ENCODE peak calls at places on chromosomes 2 and 18, in four cellular contexts. R, U, I and Q are unnamed samples.

GRCh38 chr2:231472816-231473215 is 8.5 kb upstream of the NCL start:
- DNase-seq in R (no peak), U (no peak), I (no peak), Q (no peak)

GRCh38 chr2:99680946-99681345 is 191.1 kb upstream of the REV1 start:
- DNase-seq in R (no peak), U (no peak), I (no peak), Q (no peak)

GRCh38 chr2:30422437-30422805 is 24.6 kb upstream of the LCLAT1 start:
- DNase-seq in R (no peak), U (peak), I (peak), Q (no peak)

GRCh38 chr18:8364385-8364784 is 244.9 kb upstream of the RAB12 start:
- DNase-seq in R (no peak), U (no peak), I (no peak), Q (no peak)

GRCh38 chr2:77513191-77513590 is 9.0 kb downstream of the LRRTM4 start:
- DNase-seq in R (no peak), U (no peak), I (no peak), Q (no peak)

GRCh38 chr18:27005589-27005988 is 140.1 kb upstream of the AQP4 start:
- DNase-seq in R (no peak), U (no peak), I (no peak), Q (no peak)

GRCh38 chr2:33406622-33407021 is 69.8 kb upstream of the RASGRP3 start:
- DNase-seq in R (no peak), U (no peak), I (no peak), Q (no peak)

GRCh38 chr2:64685430-64685829 is 31.7 kb upstream of the SERTAD2 start:
- DNase-seq in R (no peak), U (no peak), I (no peak), Q (no peak)

GRCh38 chr2:54665436-54665856 is 58.0 kb upstream of the EML6 start:
- DNase-seq in R (no peak), U (peak), I (no peak), Q (peak)

GRCh38 chr18:33034212-33034611 is 261.4 kb upstream of the KLHL14 start:
- DNase-seq in R (no peak), U (no peak), I (no peak), Q (no peak)

GRCh38 chr2:180657054-180657453 is 323.4 kb upstream of the UBE2E3 start:
- DNase-seq in R (no peak), U (no peak), I (no peak), Q (no peak)

GRCh38 chr18:79580481-79581171 is 99.0 kb upstream of the CTDP1 start:
- DNase-seq in R (no peak), U (no peak), I (no peak), Q (no peak)

GRCh38 chr18:68034293-68034692 is 517.8 kb upstream of the DSEL start:
- DNase-seq in R (no peak), U (no peak), I (no peak), Q (no peak)

GRCh38 chr18:48547456-48548403 is 8.9 kb downstream of the CTIF start:
- DNase-seq in R (peak), U (no peak), I (no peak), Q (no peak)

GRCh38 chr2:204012081-204012653 is 75.6 kb downstream of the ICOS start:
- DNase-seq in R (peak), U (no peak), I (no peak), Q (peak)

GRCh38 chr2:197710424-197711042 is 5.4 kb downstream of the MARS2 start:
- DNase-seq in R (no peak), U (no peak), I (no peak), Q (no peak)

GRCh38 chr2:10524841-10525572 is 76.9 kb upstream of the ODC1 start:
- DNase-seq in R (no peak), U (no peak), I (no peak), Q (no peak)

GRCh38 chr18:35478520-35479435 is 19.0 kb downstream of the INO80C start:
- DNase-seq in R (no peak), U (no peak), I (no peak), Q (peak)

GRCh38 chr2:174794851-174795374 is 30.6 kb upstream of the CHRNA1 start:
- DNase-seq in R (no peak), U (no peak), I (no peak), Q (no peak)

GRCh38 chr2:234983011-234983726 is 31.4 kb downstream of the SH3BP4 start:
- DNase-seq in R (no peak), U (no peak), I (no peak), Q (peak)

GRCh38 chr18:57854726-57855125 is 51.6 kb upstream of the ATP8B1 start:
- DNase-seq in R (no peak), U (no peak), I (no peak), Q (peak)

GRCh38 chr18:43279015-43279758 is 1.9 kb upstream of the SYT4 start:
- DNase-seq in R (no peak), U (no peak), I (no peak), Q (no peak)

GRCh38 chr2:217452928-217453327 is 549.9 kb downstream of the TNS1 start:
- DNase-seq in R (no peak), U (no peak), I (no peak), Q (no peak)

GRCh38 chr18:23302852-23303527 is 150.1 kb upstream of the RIOK3 start:
- DNase-seq in R (no peak), U (no peak), I (no peak), Q (no peak)

GRCh38 chr2:207256026-207256425 is 90.3 kb upstream of the KLF7 start:
- DNase-seq in R (no peak), U (no peak), I (no peak), Q (no peak)

GRCh38 chr2:38653715-38654494 is 12.0 kb upstream of the GALM start:
- DNase-seq in R (no peak), U (peak), I (no peak), Q (no peak)